ENCODE peak calls at places on chromosome 2, in four cellular contexts. One of them, this sample, is unnamed.
A peak's percentile ranks its signal among the peaks of the same experiment; 100 is the strongest.

GRCh38 chr2:231673348-231673770 is 35.0 kb upstream of the PTMA start:
- DNase-seq in K562: peak; percentile 60
- DNase-seq in HL-60: no peak
- DNase-seq in GM12878: no peak
- DNase-seq in this sample: no peak

GRCh38 chr2:25257032-25257455 is 84.7 kb downstream of the DNMT3A start:
- DNase-seq in K562: no peak
- DNase-seq in HL-60: no peak
- DNase-seq in GM12878: no peak
- DNase-seq in this sample: no peak

GRCh38 chr2:185291035-185291647 is 447.5 kb upstream of the FSIP2 start:
- DNase-seq in K562: peak; percentile 25
- DNase-seq in HL-60: peak; percentile 5
- DNase-seq in GM12878: no peak
- DNase-seq in this sample: no peak

GRCh38 chr2:7825591-7826312 is 856.1 kb upstream of the ID2 start:
- DNase-seq in K562: no peak
- DNase-seq in HL-60: no peak
- DNase-seq in GM12878: peak; percentile 78
- DNase-seq in this sample: no peak

GRCh38 chr2:54396107-54396506 is 60.0 kb upstream of the SPTBN1 start:
- DNase-seq in K562: no peak
- DNase-seq in HL-60: no peak
- DNase-seq in GM12878: no peak
- DNase-seq in this sample: no peak

GRCh38 chr2:112157472-112157871 is 19.3 kb downstream of the FBLN7 start:
- DNase-seq in K562: no peak
- DNase-seq in HL-60: no peak
- DNase-seq in GM12878: no peak
- DNase-seq in this sample: no peak

GRCh38 chr2:181738074-181738473 is 57.8 kb upstream of the NEUROD1 start:
- DNase-seq in K562: peak; percentile 8
- DNase-seq in HL-60: no peak
- DNase-seq in GM12878: no peak
- DNase-seq in this sample: no peak

GRCh38 chr2:44930274-44930826 is 11.2 kb upstream of the SIX3 start:
- DNase-seq in K562: no peak
- DNase-seq in HL-60: no peak
- DNase-seq in GM12878: no peak
- DNase-seq in this sample: no peak

GRCh38 chr2:145984541-145984940 is 1464.6 kb upstream of the ZEB2 start:
- DNase-seq in K562: peak; percentile 5
- DNase-seq in HL-60: no peak
- DNase-seq in GM12878: no peak
- DNase-seq in this sample: no peak

GRCh38 chr2:221451836-221452774 is 120.0 kb downstream of the EPHA4 start:
- DNase-seq in K562: no peak
- DNase-seq in HL-60: no peak
- DNase-seq in GM12878: no peak
- DNase-seq in this sample: no peak

GRCh38 chr2:131542438-131543384 is 15.0 kb downstream of the CCDC74A start:
- DNase-seq in K562: no peak
- DNase-seq in HL-60: no peak
- DNase-seq in GM12878: no peak
- DNase-seq in this sample: no peak

GRCh38 chr2:85983766-85984165 is 95.0 kb upstream of the ST3GAL5 start:
- DNase-seq in K562: no peak
- DNase-seq in HL-60: no peak
- DNase-seq in GM12878: no peak
- DNase-seq in this sample: no peak

GRCh38 chr2:223779877-223780276 is 57.5 kb downstream of the AP1S3 start:
- DNase-seq in K562: peak; percentile 52
- DNase-seq in HL-60: no peak
- DNase-seq in GM12878: no peak
- DNase-seq in this sample: peak; percentile 42

GRCh38 chr2:11133238-11133935 is 21.9 kb upstream of the SLC66A3 start:
- DNase-seq in K562: no peak
- DNase-seq in HL-60: no peak
- DNase-seq in GM12878: no peak
- DNase-seq in this sample: no peak

GRCh38 chr2:114805195-114805594 is 362.8 kb downstream of the DPP10 start:
- DNase-seq in K562: no peak
- DNase-seq in HL-60: no peak
- DNase-seq in GM12878: no peak
- DNase-seq in this sample: no peak

GRCh38 chr2:227388537-227389011 is 825 bp upstream of the SCYGR1 start:
- DNase-seq in K562: no peak
- DNase-seq in HL-60: no peak
- DNase-seq in GM12878: no peak
- DNase-seq in this sample: no peak

GRCh38 chr2:185857676-185858075 is 119.1 kb downstream of the FSIP2 start:
- DNase-seq in K562: no peak
- DNase-seq in HL-60: no peak
- DNase-seq in GM12878: no peak
- DNase-seq in this sample: no peak

GRCh38 chr2:58427572-58428285 is 186.6 kb upstream of the FANCL start:
- DNase-seq in K562: peak; percentile 10
- DNase-seq in HL-60: no peak
- DNase-seq in GM12878: no peak
- DNase-seq in this sample: no peak

GRCh38 chr2:100955226-100955625 is 46.9 kb upstream of the RPL31 start:
- DNase-seq in K562: no peak
- DNase-seq in HL-60: no peak
- DNase-seq in GM12878: no peak
- DNase-seq in this sample: no peak

GRCh38 chr2:190344275-190344827 is 962 bp downstream of the INPP1 start:
- DNase-seq in K562: no peak
- DNase-seq in HL-60: no peak
- DNase-seq in GM12878: no peak
- DNase-seq in this sample: peak; percentile 18

GRCh38 chr2:71700041-71700879 is 246.9 kb downstream of the DYSF start:
- DNase-seq in K562: no peak
- DNase-seq in HL-60: no peak
- DNase-seq in GM12878: no peak
- DNase-seq in this sample: no peak

GRCh38 chr2:239378021-239378917 is 22.6 kb downstream of the HDAC4 start:
- DNase-seq in K562: no peak
- DNase-seq in HL-60: no peak
- DNase-seq in GM12878: no peak
- DNase-seq in this sample: no peak

GRCh38 chr2:237497820-237498128 is 10.7 kb downstream of the MLPH start:
- DNase-seq in K562: no peak
- DNase-seq in HL-60: no peak
- DNase-seq in GM12878: no peak
- DNase-seq in this sample: no peak

GRCh38 chr2:189379287-189379630 is 62.0 kb upstream of the WDR75 start:
- DNase-seq in K562: no peak
- DNase-seq in HL-60: no peak
- DNase-seq in GM12878: no peak
- DNase-seq in this sample: no peak

GRCh38 chr2:101036562-101036961 is 34.5 kb downstream of the RPL31 start:
- DNase-seq in K562: peak; percentile 11
- DNase-seq in HL-60: no peak
- DNase-seq in GM12878: no peak
- DNase-seq in this sample: peak; percentile 30

GRCh38 chr2:174802459-174802858 is 38.2 kb upstream of the CHRNA1 start:
- DNase-seq in K562: no peak
- DNase-seq in HL-60: no peak
- DNase-seq in GM12878: no peak
- DNase-seq in this sample: no peak

GRCh38 chr2:223723954-223724411 is 113.4 kb downstream of the AP1S3 start:
- DNase-seq in K562: peak; percentile 90
- DNase-seq in HL-60: no peak
- DNase-seq in GM12878: no peak
- DNase-seq in this sample: no peak

GRCh38 chr2:31414601-31415241 is at the start of gene XDH:
- DNase-seq in K562: no peak
- DNase-seq in HL-60: no peak
- DNase-seq in GM12878: no peak
- DNase-seq in this sample: no peak

GRCh38 chr2:216083464-216084279 is 2.0 kb downstream of the TMEM169 start:
- DNase-seq in K562: peak; percentile 33
- DNase-seq in HL-60: no peak
- DNase-seq in GM12878: no peak
- DNase-seq in this sample: no peak

GRCh38 chr2:112751451-112752197 is 12.8 kb downstream of the CKAP2L start:
- DNase-seq in K562: no peak
- DNase-seq in HL-60: no peak
- DNase-seq in GM12878: no peak
- DNase-seq in this sample: no peak

DNA sequence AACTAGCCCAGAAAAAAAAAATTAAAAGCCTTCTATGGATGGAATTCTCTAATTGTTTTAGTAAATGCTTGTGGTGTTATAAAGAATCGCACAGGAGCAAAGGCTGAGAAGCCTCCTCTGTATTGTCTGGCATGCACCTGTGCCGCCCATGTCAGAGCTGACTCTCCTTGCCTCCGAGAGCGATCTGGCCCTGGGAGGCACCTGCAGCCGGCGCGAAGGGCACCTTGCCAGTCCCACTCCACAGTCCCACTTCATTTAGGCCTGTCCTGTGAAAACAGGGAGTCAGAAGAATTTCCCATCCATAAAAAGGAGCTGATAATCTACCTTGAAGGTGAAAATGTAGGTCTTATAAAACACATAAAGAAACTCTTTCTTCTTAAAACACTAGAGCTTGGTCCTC is 170.9 kb upstream of the PXDN start:
- DNase-seq in K562: no peak
- DNase-seq in HL-60: no peak
- DNase-seq in GM12878: no peak
- DNase-seq in this sample: no peak
- TF ChIP-seq SPI1 in K562: no peak
- TF ChIP-seq SPI1 in HL-60: no peak
- TF ChIP-seq SPI1 in GM12878: no peak
- TF ChIP-seq SPI1 in this sample: no peak

DNA sequence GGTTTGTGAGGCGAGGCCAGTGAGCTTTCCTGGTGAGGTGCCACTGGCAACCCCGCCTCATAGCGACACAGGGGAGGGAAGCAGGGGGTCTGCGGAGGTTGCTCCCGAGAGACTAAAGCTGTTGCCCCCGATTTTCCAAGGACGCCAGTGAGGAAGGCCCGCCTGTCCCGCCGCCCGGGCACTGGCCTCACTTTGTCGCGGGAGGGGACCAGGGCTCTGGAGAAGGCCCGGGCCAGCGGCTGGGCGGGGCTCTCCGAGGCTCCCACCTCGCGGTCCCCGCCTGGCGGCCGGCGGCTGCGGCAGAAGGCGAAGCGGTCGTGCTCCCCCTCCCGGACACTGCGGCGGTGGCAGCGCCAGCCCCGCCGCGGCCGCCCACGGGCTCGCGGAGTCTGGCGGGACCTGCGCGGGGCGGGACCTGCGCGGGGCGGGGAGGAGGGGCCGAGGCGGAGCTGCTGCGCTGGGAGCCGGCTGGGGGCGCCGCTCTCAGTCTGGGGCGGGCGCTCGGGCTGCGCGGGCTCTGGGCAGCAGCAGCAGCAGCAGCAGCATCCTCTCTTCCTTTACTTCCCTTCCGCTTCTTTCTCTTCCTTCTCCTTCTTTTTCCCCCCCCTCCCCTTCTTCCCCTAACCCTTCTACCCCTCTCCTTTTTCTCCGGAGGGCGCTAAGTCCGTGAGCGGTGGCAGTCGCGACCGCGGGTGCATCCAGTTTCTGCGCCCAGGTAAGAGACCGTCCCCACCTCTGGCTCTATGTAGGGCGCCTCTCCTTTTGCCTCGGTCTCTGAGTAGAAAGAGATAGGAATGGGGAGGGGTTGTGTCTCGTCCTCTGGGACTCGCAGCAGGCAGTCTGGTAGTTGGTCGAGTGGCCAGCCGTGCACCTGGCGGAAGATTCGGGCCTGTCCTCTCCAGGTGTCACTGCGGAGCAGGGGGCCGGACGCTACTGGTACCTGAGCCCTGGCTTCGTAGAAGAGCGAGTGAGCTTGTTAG is at the start of gene MAP2:
- DNase-seq in K562: peak; percentile 71
- DNase-seq in HL-60: peak; percentile 21
- DNase-seq in GM12878: no peak
- DNase-seq in this sample: peak; percentile 76
- TF ChIP-seq SPI1 in K562: no peak
- TF ChIP-seq SPI1 in HL-60: no peak
- TF ChIP-seq SPI1 in GM12878: no peak
- TF ChIP-seq SPI1 in this sample: no peak

GRCh38 chr2:61928816-61929471 is 23.5 kb downstream of the COMMD1 start:
- DNase-seq in K562: peak; percentile 31
- DNase-seq in HL-60: no peak
- DNase-seq in GM12878: no peak
- DNase-seq in this sample: no peak
- TF ChIP-seq SPI1 in K562: no peak
- TF ChIP-seq SPI1 in HL-60: no peak
- TF ChIP-seq SPI1 in GM12878: no peak
- TF ChIP-seq SPI1 in this sample: no peak

GRCh38 chr2:220272656-220273055 is 645.2 kb downstream of the SLC4A3 start:
- DNase-seq in K562: no peak
- DNase-seq in HL-60: no peak
- DNase-seq in GM12878: no peak
- DNase-seq in this sample: no peak

GRCh38 chr2:220270506-220271070 is 643.2 kb downstream of the SLC4A3 start:
- DNase-seq in K562: no peak
- DNase-seq in HL-60: no peak
- DNase-seq in GM12878: no peak
- DNase-seq in this sample: no peak

GRCh38 chr2:220275454-220275853 is 648.0 kb downstream of the SLC4A3 start:
- DNase-seq in K562: no peak
- DNase-seq in HL-60: no peak
- DNase-seq in GM12878: no peak
- DNase-seq in this sample: no peak

GRCh38 chr2:220269421-220269820 is 642.0 kb downstream of the SLC4A3 start:
- DNase-seq in K562: no peak
- DNase-seq in HL-60: no peak
- DNase-seq in GM12878: no peak
- DNase-seq in this sample: no peak

DNA sequence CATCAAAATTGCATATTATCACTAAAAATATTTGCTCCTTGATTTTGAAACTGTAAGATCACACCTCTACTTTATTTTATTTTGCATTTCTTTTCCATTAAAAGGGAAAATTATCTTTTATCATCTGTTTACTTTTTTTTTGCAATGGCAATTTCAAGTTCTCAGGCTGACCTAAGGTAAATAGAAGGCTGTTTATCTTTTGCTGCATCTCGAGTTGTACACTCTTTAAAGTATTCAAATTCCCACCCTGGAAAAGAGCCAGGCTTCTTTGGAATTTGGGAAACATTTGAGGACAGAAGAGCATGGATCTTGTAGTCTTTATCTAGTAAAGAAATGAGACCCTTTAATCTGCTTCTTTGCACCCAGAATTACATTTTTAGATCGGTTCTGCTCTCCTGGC is 645.7 kb downstream of the SLC4A3 start:
- DNase-seq in K562: no peak
- DNase-seq in HL-60: no peak
- DNase-seq in GM12878: no peak
- DNase-seq in this sample: no peak
- TF ChIP-seq SPI1 in K562: no peak
- TF ChIP-seq SPI1 in HL-60: no peak
- TF ChIP-seq SPI1 in GM12878: no peak
- TF ChIP-seq SPI1 in this sample: no peak

This sample was measured in GM12891.